ENCODE peak calls at places on chromosome 16, in five cellular contexts. A is choroid plexus epithelial cell, G is mesenteric fat pad, I is NCI-H1092, W is hepatocyte. U is an unnamed sample.

GRCh38 chr16:85027968-85028637 is 508 bp downstream of the KIAA0513 start:
- DNase-seq in A (no peak), G (no peak), I (no peak), W (no peak), U (no peak)

GRCh38 chr16:16797239-16797638 is 418.3 kb downstream of the NPIPA7 start:
- DNase-seq in A (no peak), G (no peak), I (no peak), W (peak; percentile 21), U (no peak)

GRCh38 chr16:75345711-75346110 is 87.6 kb downstream of the CFDP1 start:
- DNase-seq in A (no peak), G (no peak), I (no peak), W (no peak), U (no peak)

GRCh38 chr16:47262938-47263337 is 119.2 kb upstream of the NETO2 start:
- DNase-seq in A (no peak), G (no peak), I (no peak), W (no peak), U (no peak)

GRCh38 chr16:64364894-64365293 is 757.0 kb downstream of the CDH11 start:
- DNase-seq in A (no peak), G (no peak), I (no peak), W (no peak), U (no peak)

GRCh38 chr16:21684199-21684598 is 20.4 kb downstream of the OTOA start:
- DNase-seq in A (no peak), G (no peak), I (no peak), W (no peak), U (peak; percentile 20)

GRCh38 chr16:84916850-84917249 is 94.5 kb downstream of the ZDHHC7 start:
- DNase-seq in A (no peak), G (no peak), I (no peak), W (no peak), U (no peak)

GRCh38 chr16:583470-583814 is 6.4 kb upstream of the RAB40C start:
- DNase-seq in A (no peak), G (no peak), I (no peak), W (no peak), U (no peak)

GRCh38 chr16:21163576-21163975 is 5.1 kb downstream of the LDAF1 start:
- DNase-seq in A (no peak), G (no peak), I (no peak), W (no peak), U (no peak)

GRCh38 chr16:87464691-87465300 is 28.0 kb downstream of the ZCCHC14 start:
- DNase-seq in A (peak; percentile 96), G (no peak), I (no peak), W (peak; percentile 80), U (peak; percentile 66)

GRCh38 chr16:30721606-30722005 is 22.6 kb downstream of the SRCAP start:
- DNase-seq in A (no peak), G (no peak), I (no peak), W (no peak), U (no peak)

GRCh38 chr16:4626396-4626795 is 1.8 kb downstream of the MGRN1 start:
- DNase-seq in A (no peak), G (no peak), I (no peak), W (peak; percentile 3), U (peak; percentile 59)

GRCh38 chr16:85436636-85437160 is 176.4 kb upstream of the GSE1 start:
- DNase-seq in A (no peak), G (no peak), I (no peak), W (peak; percentile 66), U (peak; percentile 86)

GRCh38 chr16:25151996-25152395 is 40.5 kb downstream of the LCMT1 start:
- DNase-seq in A (peak; percentile 51), G (no peak), I (no peak), W (no peak), U (no peak)

U was measured in small intestine.